ENCODE peak calls at places on chromosomes 3 and 15, in nine cellular contexts. S is A549, O is uterus, Y is heart left ventricle, G is Peyer's patch, T is right lobe of liver, K is esophagus squamous epithelium, V is stomach, C is tibial nerve. M is an unnamed sample.
A peak's percentile ranks its signal among the peaks of the same experiment; 100 is the strongest.

GRCh38 chr3:51024765-51025681 is 350.3 kb downstream of the DOCK3 start:
- DNase-seq in C (no peak), K (no peak), Y (no peak), T (peak; percentile 22), V (peak; percentile 50), G (peak; percentile 67), S (no peak), O (no peak), M (no peak)

GRCh38 chr15:74869726-74870407 is 3.3 kb downstream of the SCAMP2 start:
- DNase-seq in O (peak; percentile 36), S (no peak), K (peak; percentile 22), V (peak; percentile 62), C (no peak), T (peak; percentile 43), Y (peak; percentile 78), G (peak; percentile 71), M (no peak)

GRCh38 chr3:23992051-23992628 is 47.1 kb downstream of the NR1D2 start:
- DNase-seq in S (no peak), Y (no peak), C (no peak), V (no peak), G (no peak), T (no peak), K (no peak), O (peak; percentile 57), M (no peak)

GRCh38 chr15:38477637-38478036 is 23.7 kb downstream of the FAM98B start:
- DNase-seq in Y (no peak), V (no peak), G (no peak), T (no peak), K (no peak), O (no peak), C (no peak), S (no peak), M (no peak)

GRCh38 chr3:42735021-42735420 is 32.4 kb upstream of the HHATL start:
- DNase-seq in G (no peak), O (no peak), S (no peak), Y (no peak), V (no peak), K (no peak), T (no peak), C (no peak), M (no peak)

GRCh38 chr3:30516238-30516637 is 90.2 kb upstream of the TGFBR2 start:
- DNase-seq in V (no peak), O (no peak), G (no peak), T (no peak), S (no peak), Y (no peak), C (no peak), K (no peak), M (no peak)

GRCh38 chr3:101244212-101244575 is 76.2 kb downstream of the IMPG2 start:
- DNase-seq in S (no peak), K (no peak), T (no peak), V (no peak), Y (no peak), O (no peak), C (no peak), G (no peak), M (no peak)

GRCh38 chr15:99507016-99507731 is 58.6 kb upstream of the MEF2A start:
- DNase-seq in S (no peak), G (no peak), Y (peak; percentile 82), V (no peak), T (no peak), C (no peak), K (no peak), O (peak; percentile 53), M (no peak)

GRCh38 chr3:89246326-89246725 is 138.9 kb downstream of the EPHA3 start:
- DNase-seq in S (no peak), Y (no peak), K (no peak), T (no peak), G (no peak), O (no peak), C (no peak), V (no peak), M (no peak)

GRCh38 chr3:150483226-150483625 is 63.1 kb downstream of the SERP1 start:
- DNase-seq in G (no peak), T (no peak), K (no peak), C (no peak), V (no peak), Y (no peak), O (no peak), S (no peak), M (no peak)

GRCh38 chr3:17605032-17605431 is 137.4 kb downstream of the TBC1D5 start:
- DNase-seq in T (no peak), G (no peak), V (no peak), C (no peak), O (no peak), S (peak; percentile 47), Y (no peak), K (no peak), M (peak; percentile 38)

GRCh38 chr15:62301993-62302665 is 137.0 kb upstream of the C2CD4B start:
- DNase-seq in S (no peak), C (no peak), V (no peak), G (no peak), T (peak; percentile 28), O (no peak), Y (no peak), K (no peak), M (no peak)

GRCh38 chr3:46959169-46959515 is 17.4 kb downstream of the CCDC12 start:
- DNase-seq in O (no peak), S (no peak), G (no peak), Y (no peak), K (no peak), T (no peak), C (no peak), V (no peak), M (no peak)

GRCh38 chr3:178203650-178204049 is 332.6 kb upstream of the KCNMB2 start:
- DNase-seq in T (no peak), C (no peak), S (no peak), K (no peak), G (no peak), Y (no peak), V (no peak), O (no peak), M (no peak)

GRCh38 chr3:36525115-36525711 is 144.9 kb downstream of the STAC start:
- DNase-seq in C (no peak), Y (no peak), S (peak; percentile 12), K (no peak), O (no peak), V (no peak), G (no peak), T (no peak), M (peak; percentile 14)

GRCh38 chr3:1348547-1348946 is 255.7 kb downstream of the CNTN6 start:
- DNase-seq in O (no peak), S (no peak), K (no peak), T (no peak), C (no peak), Y (no peak), G (no peak), V (no peak), M (no peak)

GRCh38 chr3:128079823-128080222 is 27.6 kb downstream of the SEC61A1 start:
- DNase-seq in Y (no peak), S (no peak), T (no peak), V (no peak), G (no peak), C (no peak), O (no peak), K (no peak), M (no peak)

GRCh38 chr15:98150531-98150930 is 190.0 kb downstream of the ARRDC4 start:
- DNase-seq in G (no peak), K (no peak), T (no peak), V (no peak), O (no peak), S (no peak), C (no peak), Y (no peak), M (no peak)

GRCh38 chr3:18124501-18124900 is 300.6 kb downstream of the SATB1 start:
- DNase-seq in S (no peak), Y (no peak), K (no peak), V (no peak), O (no peak), C (no peak), G (no peak), T (no peak), M (peak; percentile 11)

DNA sequence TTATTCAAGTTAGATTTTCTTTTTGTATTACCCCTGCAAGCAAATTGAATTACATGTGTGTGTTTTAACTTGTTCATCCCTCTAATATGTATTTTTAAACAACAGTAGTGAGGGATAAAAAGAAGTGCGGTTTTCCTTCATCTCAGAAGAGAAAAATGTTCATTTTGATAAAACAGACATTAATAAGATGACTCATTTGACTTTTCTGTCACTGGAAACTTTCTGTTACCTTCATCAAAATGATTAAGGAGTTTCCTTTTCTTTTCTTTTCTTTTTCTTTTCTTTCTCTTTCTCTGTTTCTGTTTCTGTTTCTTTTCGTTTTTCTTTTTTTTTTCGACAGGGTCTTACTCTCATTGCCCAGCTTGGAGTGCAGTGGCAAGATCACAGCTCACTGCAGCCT is 53.0 kb downstream of the ECT2 start:
- DNase-seq in C (no peak), V (no peak), T (no peak), K (no peak), O (no peak), Y (no peak), G (no peak), S (no peak), M (no peak)
- TF ChIP-seq POLR2A in C (no peak), V (no peak), T (no peak), K (no peak), O (no peak), Y (no peak), G (no peak), S (no peak), M (no peak)

DNA sequence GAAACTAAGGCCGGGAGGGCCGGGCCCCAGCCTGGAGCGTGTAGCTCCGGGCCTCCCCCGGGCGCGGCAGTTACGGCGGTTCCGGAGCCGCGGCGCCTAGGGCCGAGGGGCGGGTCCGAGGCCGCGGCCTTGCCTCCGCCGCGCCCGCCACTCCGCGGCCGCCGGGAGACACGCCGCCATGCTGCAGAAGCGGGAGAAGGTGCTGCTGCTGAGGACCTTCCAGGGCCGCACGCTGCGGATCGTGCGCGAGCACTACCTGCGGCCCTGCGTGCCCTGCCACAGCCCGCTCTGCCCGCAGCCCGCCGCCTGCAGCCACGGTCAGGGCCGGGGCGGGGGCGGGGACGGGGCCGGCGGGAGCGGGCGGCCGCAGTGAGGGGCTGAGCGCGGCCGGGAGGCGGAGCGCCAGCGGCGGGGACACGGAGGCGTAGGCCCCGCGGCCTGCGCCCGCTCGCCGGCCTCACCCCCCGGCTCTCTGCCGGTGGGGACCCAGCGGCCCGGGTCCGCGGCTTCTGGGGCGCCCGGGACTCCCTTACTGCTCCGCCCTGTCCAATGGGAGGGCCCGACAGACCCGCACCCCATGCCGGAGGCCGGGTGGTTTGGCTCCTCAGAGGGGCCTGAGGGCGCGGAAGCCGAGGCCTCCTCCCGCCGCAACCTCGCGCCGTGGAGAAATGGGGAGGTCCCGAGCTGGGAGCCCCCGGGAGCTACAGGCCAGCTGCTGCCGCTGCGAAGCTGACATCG is at the start of gene DIS3L:
- DNase-seq in C (peak; percentile 18), G (peak; percentile 61), S (peak; percentile 81), V (peak; percentile 72), T (peak; percentile 68), K (no peak), Y (peak; percentile 56), O (peak; percentile 37), M (no peak)
- TF ChIP-seq POLR2A in C (no peak), G (peak; percentile 44), S (peak; percentile 84), V (no peak), T (peak; percentile 79), K (no peak), Y (no peak), O (no peak), M (peak; percentile 58)

GRCh38 chr3:39468108-39468436 is 592 bp downstream of the MOBP start:
- DNase-seq in S (no peak), O (no peak), V (no peak), G (no peak), C (no peak), K (no peak), T (no peak), Y (no peak), M (no peak)
- TF ChIP-seq POLR2A in S (no peak), O (no peak), V (no peak), G (no peak), C (no peak), K (no peak), T (no peak), Y (no peak), M (no peak)

GRCh38 chr3:158540066-158540465 is 30.9 kb upstream of the MLF1 start:
- DNase-seq in O (no peak), K (no peak), T (no peak), G (no peak), S (no peak), C (no peak), Y (no peak), V (no peak), M (no peak)
- TF ChIP-seq POLR2A in O (no peak), K (no peak), T (no peak), G (no peak), S (no peak), C (no peak), Y (no peak), V (no peak), M (no peak)

M was measured in H54.